ENCODE peak calls at places on chromosomes 12 and 14, in ten cellular contexts. X, O, B, P, T, N, H, K, I and S are unnamed samples.

GRCh38 chr12:53048780-53049401 is 974 bp upstream of the TNS2 start:
- DNase-seq in X (no peak), O (no peak), B (no peak), P (no peak), T (no peak), N (peak; percentile 88), H (peak; percentile 58), K (no peak), I (no peak), S (no peak)

GRCh38 chr12:92107621-92108131 is 38.0 kb downstream of the BTG1 start:
- DNase-seq in X (peak; percentile 95), O (no peak), B (no peak), P (no peak), T (no peak), N (no peak), H (no peak), K (no peak), I (peak; percentile 45), S (no peak)

GRCh38 chr14:72808564-72808963 is 85.3 kb downstream of the DPF3 start:
- DNase-seq in X (no peak), O (no peak), B (no peak), P (no peak), T (no peak), N (no peak), H (no peak), K (no peak), I (no peak), S (no peak)

GRCh38 chr14:99604766-99605298 is 825 bp upstream of the CCDC85C start:
- DNase-seq in X (peak; percentile 68), O (peak; percentile 43), B (no peak), P (no peak), T (no peak), N (peak; percentile 45), H (no peak), K (no peak), I (peak; percentile 40), S (no peak)

GRCh38 chr12:25994252-25994651 is 35.8 kb downstream of the RASSF8 start:
- DNase-seq in X (no peak), O (no peak), B (no peak), P (no peak), T (no peak), N (no peak), H (peak; percentile 91), K (no peak), I (no peak), S (no peak)

GRCh38 chr12:96752211-96752610 is 154.8 kb upstream of the NEDD1 start:
- DNase-seq in X (no peak), O (no peak), B (no peak), P (no peak), T (no peak), N (no peak), H (no peak), K (no peak), I (no peak), S (no peak)

GRCh38 chr12:6384499-6385436 is 806 bp downstream of the LTBR start:
- DNase-seq in X (no peak), O (no peak), B (no peak), P (no peak), T (no peak), N (peak; percentile 47), H (no peak), K (no peak), I (no peak), S (no peak)

GRCh38 chr14:23284654-23285529 is 1.0 kb downstream of the HOMEZ start:
- DNase-seq in X (no peak), O (peak; percentile 18), B (no peak), P (no peak), T (no peak), N (peak; percentile 33), H (no peak), K (no peak), I (no peak), S (peak; percentile 21)

GRCh38 chr14:53355581-53356112 is 202.5 kb upstream of the DDHD1 start:
- DNase-seq in X (no peak), O (no peak), B (no peak), P (no peak), T (no peak), N (no peak), H (peak; percentile 74), K (no peak), I (peak; percentile 4), S (no peak)

GRCh38 chr12:94640134-94640928 is 10.0 kb downstream of the TMCC3 start:
- DNase-seq in X (no peak), O (peak; percentile 88), B (no peak), P (no peak), T (no peak), N (no peak), H (peak; percentile 88), K (peak; percentile 62), I (no peak), S (peak; percentile 50)

GRCh38 chr14:67934087-67934486 is 114.5 kb downstream of the RAD51B start:
- DNase-seq in X (peak; percentile 55), O (peak; percentile 33), B (peak; percentile 25), P (peak; percentile 49), T (peak; percentile 40), N (peak; percentile 53), H (peak; percentile 87), K (no peak), I (peak; percentile 26), S (no peak)

GRCh38 chr12:65152012-65152411 is 17.4 kb upstream of the LEMD3 start:
- DNase-seq in X (no peak), O (no peak), B (no peak), P (no peak), T (no peak), N (no peak), H (no peak), K (no peak), I (no peak), S (no peak)

GRCh38 chr12:124469193-124469888 is 98.1 kb downstream of the NCOR2 start:
- DNase-seq in X (no peak), O (no peak), B (no peak), P (peak; percentile 49), T (no peak), N (no peak), H (no peak), K (no peak), I (no peak), S (no peak)

GRCh38 chr14:63962896-63963295 is 110.1 kb downstream of the SYNE2 start:
- DNase-seq in X (no peak), O (no peak), B (no peak), P (no peak), T (no peak), N (no peak), H (no peak), K (no peak), I (no peak), S (no peak)

GRCh38 chr14:101242442-101243385 is 318.6 kb upstream of the DIO3 start:
- DNase-seq in X (no peak), O (no peak), B (no peak), P (no peak), T (no peak), N (no peak), H (no peak), K (no peak), I (no peak), S (no peak)

GRCh38 chr14:30223385-30223785 is 295.7 kb upstream of the PRKD1 start:
- DNase-seq in X (peak; percentile 18), O (no peak), B (no peak), P (no peak), T (no peak), N (peak; percentile 55), H (peak; percentile 86), K (no peak), I (no peak), S (no peak)

GRCh38 chr12:49200882-49201594 is 12.2 kb upstream of the TUBA1A start:
- DNase-seq in X (peak; percentile 96), O (peak; percentile 25), B (peak; percentile 30), P (peak; percentile 49), T (peak; percentile 73), N (no peak), H (peak; percentile 73), K (no peak), I (peak; percentile 83), S (peak; percentile 64)

GRCh38 chr14:51205486-51205885 is 34.6 kb upstream of the TMX1 start:
- DNase-seq in X (no peak), O (no peak), B (no peak), P (no peak), T (no peak), N (no peak), H (no peak), K (no peak), I (no peak), S (no peak)

GRCh38 chr14:35818346-35819115 is 7.6 kb upstream of the BRMS1L start:
- DNase-seq in X (peak; percentile 36), O (peak; percentile 24), B (peak; percentile 14), P (peak; percentile 24), T (peak; percentile 15), N (no peak), H (peak; percentile 36), K (no peak), I (peak; percentile 15), S (no peak)

GRCh38 chr12:105485321-105485910 is 154.9 kb downstream of the C12orf75 start:
- DNase-seq in X (no peak), O (no peak), B (no peak), P (no peak), T (no peak), N (peak; percentile 27), H (no peak), K (no peak), I (no peak), S (no peak)

GRCh38 chr14:100740196-100740825 is 13.6 kb downstream of the DLK1 start:
- DNase-seq in X (no peak), O (no peak), B (no peak), P (no peak), T (no peak), N (no peak), H (no peak), K (no peak), I (no peak), S (no peak)

GRCh38 chr14:95144849-95145248 is 12.5 kb downstream of the DICER1 start:
- DNase-seq in X (no peak), O (no peak), B (no peak), P (no peak), T (no peak), N (no peak), H (no peak), K (no peak), I (no peak), S (no peak)

GRCh38 chr14:103522649-103523582 is at the start of gene CKB:
- DNase-seq in X (peak; percentile 74), O (peak; percentile 30), B (no peak), P (no peak), T (no peak), N (peak; percentile 82), H (no peak), K (no peak), I (peak; percentile 86), S (no peak)

GRCh38 chr12:94157891-94158495 is 9.6 kb downstream of the PLXNC1 start:
- DNase-seq in X (peak; percentile 46), O (peak; percentile 28), B (no peak), P (no peak), T (no peak), N (no peak), H (no peak), K (no peak), I (peak; percentile 65), S (no peak)

GRCh38 chr14:104680056-104680805 is 9.2 kb upstream of the INF2 start:
- DNase-seq in X (no peak), O (no peak), B (no peak), P (no peak), T (no peak), N (no peak), H (peak; percentile 80), K (no peak), I (no peak), S (peak; percentile 6)

GRCh38 chr12:40551466-40551865 is 140.8 kb upstream of the CNTN1 start:
- DNase-seq in X (no peak), O (no peak), B (no peak), P (no peak), T (no peak), N (no peak), H (no peak), K (no peak), I (no peak), S (no peak)

GRCh38 chr12:650983-651382 is 12.3 kb downstream of the NINJ2 start:
- DNase-seq in X (no peak), O (no peak), B (no peak), P (peak; percentile 23), T (no peak), N (no peak), H (no peak), K (no peak), I (no peak), S (no peak)

GRCh38 chr12:27272375-27273028 is 28.4 kb downstream of the STK38L start:
- DNase-seq in X (no peak), O (no peak), B (no peak), P (no peak), T (no peak), N (no peak), H (no peak), K (no peak), I (no peak), S (no peak)